ENCODE peak calls at places on chromosomes 5 and 9, in seven cellular contexts. G, X, V, L, O, B and F are unnamed samples.

GRCh38 chr5:143693691-143694252 is 118.2 kb upstream of the HMHB1 start:
- DNase-seq in V (no peak), O (peak), X (no peak), G (no peak), B (no peak), L (no peak), F (no peak)

GRCh38 chr5:13591621-13592020 is 352.9 kb downstream of the DNAH5 start:
- DNase-seq in B (no peak), O (no peak), V (no peak), X (peak), G (no peak), L (peak), F (no peak)

GRCh38 chr5:121962347-121962670 is 534 bp downstream of the SRFBP1 start:
- DNase-seq in O (no peak), B (no peak), V (no peak), X (no peak), L (no peak), G (no peak), F (no peak)

GRCh38 chr5:11941566-11941965 is 37.3 kb upstream of the CTNND2 start:
- DNase-seq in V (no peak), O (no peak), X (no peak), B (no peak), L (no peak), G (no peak), F (no peak)

GRCh38 chr5:55914141-55914413 is 62.9 kb downstream of the IL31RA start:
- DNase-seq in L (no peak), G (no peak), X (peak), B (no peak), V (no peak), O (no peak), F (no peak)

GRCh38 chr9:115232375-115232774 is 114.4 kb upstream of the TNC start:
- DNase-seq in X (no peak), O (no peak), B (no peak), G (no peak), V (no peak), L (no peak), F (no peak)

GRCh38 chr5:54313311-54314270 is 3.2 kb upstream of the ARL15 start:
- DNase-seq in X (peak), L (no peak), B (peak), O (no peak), V (no peak), G (no peak), F (no peak)

GRCh38 chr5:41695920-41696582 is 174.2 kb downstream of the OXCT1 start:
- DNase-seq in B (no peak), L (no peak), X (peak), O (no peak), V (no peak), G (no peak), F (no peak)

GRCh38 chr5:59673438-59674058 is 220.0 kb downstream of the PDE4D start:
- DNase-seq in V (no peak), L (peak), X (peak), G (no peak), B (no peak), O (peak), F (no peak)

GRCh38 chr5:41009228-41009627 is 61.9 kb downstream of the MROH2B start:
- DNase-seq in G (no peak), V (no peak), O (no peak), B (no peak), X (peak), L (peak), F (no peak)

GRCh38 chr5:59789197-59789596 is 104.3 kb downstream of the PDE4D start:
- DNase-seq in O (peak), V (no peak), X (peak), G (no peak), B (no peak), L (no peak), F (no peak)

GRCh38 chr5:84393969-84394368 is 9.3 kb upstream of the EDIL3 start:
- DNase-seq in O (no peak), G (no peak), X (peak), B (no peak), L (no peak), V (no peak), F (no peak)

GRCh38 chr5:139038618-139039305 is 159.4 kb downstream of the SIL1 start:
- DNase-seq in O (no peak), V (no peak), X (no peak), G (no peak), B (no peak), L (no peak), F (no peak)

GRCh38 chr9:80937646-80938045 is 751.7 kb downstream of the TLE1 start:
- DNase-seq in B (no peak), X (no peak), G (no peak), V (no peak), L (no peak), O (no peak), F (no peak)

GRCh38 chr5:147659166-147659929 is 123.2 kb downstream of the JAKMIP2 start:
- DNase-seq in L (no peak), V (no peak), B (no peak), O (no peak), X (no peak), G (no peak), F (no peak)

GRCh38 chr9:20835364-20836286 is 151.6 kb downstream of the FOCAD start:
- DNase-seq in B (no peak), L (no peak), X (peak), V (peak), G (no peak), O (peak), F (no peak)

GRCh38 chr9:109868722-109869121 is 88.7 kb downstream of the PALM2AKAP2 start:
- DNase-seq in L (no peak), G (no peak), V (no peak), B (no peak), O (no peak), X (no peak), F (no peak)

GRCh38 chr9:108053555-108054061 is 564.0 kb upstream of the KLF4 start:
- DNase-seq in X (peak), L (peak), B (peak), O (peak), V (no peak), G (peak), F (no peak)

GRCh38 chr9:121206516-121207370 is 5.1 kb upstream of the RAB14 start:
- DNase-seq in O (peak), V (no peak), G (no peak), X (peak), L (peak), B (no peak), F (no peak)

GRCh38 chr9:3908731-3909130 is 382.9 kb upstream of the RFX3 start:
- DNase-seq in L (no peak), B (no peak), O (no peak), V (no peak), X (no peak), G (no peak), F (no peak)

GRCh38 chr5:28714887-28715286 is 1676.5 kb upstream of the CDH9 start:
- DNase-seq in G (no peak), B (no peak), L (no peak), V (no peak), X (no peak), O (no peak), F (no peak)

GRCh38 chr5:5581080-5581479 is 158.6 kb downstream of the ICE1 start:
- DNase-seq in G (no peak), L (no peak), B (no peak), X (no peak), V (no peak), O (no peak), F (no peak)

DNA sequence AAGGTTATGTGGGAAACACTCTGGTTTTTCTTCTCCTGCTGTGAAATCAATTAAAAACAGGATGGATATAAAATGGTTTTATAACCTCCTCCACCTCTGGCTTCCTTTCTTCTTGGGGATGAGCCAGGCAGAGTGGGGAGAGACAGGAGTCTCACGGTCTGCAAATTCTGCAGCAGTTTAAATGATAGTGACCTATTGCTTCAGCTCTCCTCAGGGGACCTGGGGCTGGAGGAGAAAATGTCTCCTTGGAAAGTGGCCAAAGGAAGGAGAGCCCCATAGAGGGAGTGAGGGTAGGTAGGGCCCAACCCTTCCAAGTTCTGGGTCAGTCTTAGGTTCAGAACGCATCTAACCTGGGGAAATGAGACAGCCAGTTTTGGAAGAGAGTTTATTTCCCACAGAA is 118.8 kb downstream of the MTX3 start:
- DNase-seq in O (peak), X (peak), V (no peak), L (no peak), B (peak), G (no peak), F (no peak)
- TF ChIP-seq CTCF in O (no peak), X (no peak), V (no peak), L (no peak), B (no peak), G (no peak), F (no peak)

GRCh38 chr9:70963554-70963953 is 157.9 kb downstream of the TRPM3 start:
- DNase-seq in V (no peak), X (no peak), G (no peak), L (no peak), O (no peak), B (no peak), F (no peak)

GRCh38 chr9:70954607-70955143 is 166.7 kb downstream of the TRPM3 start:
- DNase-seq in L (no peak), B (no peak), V (no peak), O (no peak), G (no peak), X (no peak), F (peak)

GRCh38 chr9:70954126-70954525 is 167.3 kb downstream of the TRPM3 start:
- DNase-seq in B (no peak), L (peak), O (peak), X (peak), G (no peak), V (no peak), F (no peak)

GRCh38 chr9:70962761-70963445 is 158.5 kb downstream of the TRPM3 start:
- DNase-seq in B (no peak), V (no peak), G (no peak), L (no peak), O (peak), X (peak), F (no peak)

DNA sequence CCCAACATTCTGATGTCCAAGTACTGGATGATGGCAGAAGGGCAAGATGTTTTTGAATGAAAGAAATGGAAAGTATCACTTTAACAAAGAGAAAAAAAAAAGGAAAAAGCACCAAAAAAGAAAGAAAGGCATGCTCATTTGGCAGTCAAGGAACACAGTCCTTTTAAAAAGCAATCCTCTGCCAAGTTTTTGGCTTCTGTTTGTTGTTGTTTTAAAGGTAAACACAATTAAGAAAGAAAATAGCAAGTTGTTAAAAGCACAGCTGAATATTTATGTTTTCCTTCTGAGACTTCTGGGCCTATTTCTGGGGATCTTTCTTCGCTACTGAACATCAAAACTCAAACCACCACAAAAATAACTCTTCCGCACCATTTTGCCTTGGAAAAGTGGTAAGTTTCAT is 162.1 kb downstream of the TRPM3 start:
- DNase-seq in L (no peak), X (no peak), G (no peak), V (no peak), O (peak), B (no peak), F (no peak)
- TF ChIP-seq CTCF in L (no peak), X (no peak), G (no peak), V (no peak), O (no peak), B (no peak), F (no peak)

DNA sequence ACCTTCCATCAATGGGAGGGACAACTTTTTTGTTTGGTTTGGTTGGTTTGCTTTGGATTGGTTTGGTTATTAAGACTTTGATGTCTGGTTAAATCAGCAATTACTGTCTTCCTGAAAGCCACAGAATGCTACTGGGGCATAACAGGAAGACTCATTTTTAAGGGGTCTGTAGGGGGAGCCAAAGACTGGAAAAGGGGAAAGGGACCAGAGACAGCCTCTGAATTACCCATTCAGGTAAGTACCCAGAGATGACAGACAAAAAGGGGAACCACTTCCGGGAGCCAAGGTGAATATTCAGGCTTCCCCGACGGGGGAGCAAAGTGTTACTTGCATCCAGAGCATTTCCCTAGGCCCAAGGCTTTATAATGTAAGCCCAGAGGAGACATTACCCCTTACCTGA is 4.6 kb upstream of the FEM1C start:
- DNase-seq in B (no peak), O (no peak), V (no peak), X (peak), G (no peak), L (no peak), F (no peak)
- TF ChIP-seq CTCF in B (peak), O (peak), V (peak), X (peak), G (peak), L (peak), F (peak)

GRCh38 chr9:29289365-29289764 is 1716.1 kb upstream of the C9orf72 start:
- DNase-seq in L (no peak), B (no peak), V (no peak), O (no peak), X (no peak), G (no peak), F (no peak)

GRCh38 chr9:29290519-29290918 is 1717.2 kb upstream of the C9orf72 start:
- DNase-seq in B (no peak), V (no peak), O (no peak), L (no peak), G (no peak), X (no peak), F (no peak)

GRCh38 chr9:29285818-29286217 is 1712.5 kb upstream of the C9orf72 start:
- DNase-seq in X (peak), O (peak), V (no peak), G (no peak), B (no peak), L (no peak), F (no peak)
- TF ChIP-seq CTCF in X (peak), O (peak), V (no peak), G (no peak), B (no peak), L (peak), F (peak)

GRCh38 chr5:64333891-64334290 is 168.2 kb downstream of the RNF180 start:
- DNase-seq in X (no peak), V (no peak), B (no peak), O (no peak), L (no peak), G (no peak), F (no peak)
- TF ChIP-seq CTCF in X (no peak), V (no peak), B (no peak), O (no peak), L (no peak), G (no peak), F (no peak)

GRCh38 chr5:155471027-155471426 is 457.5 kb downstream of the KIF4B start:
- DNase-seq in O (no peak), V (no peak), X (no peak), L (no peak), G (no peak), B (no peak), F (no peak)
- TF ChIP-seq CTCF in O (no peak), V (no peak), X (no peak), L (no peak), G (no peak), B (no peak), F (no peak)

GRCh38 chr5:140118294-140118936 is 4.5 kb downstream of the PURA start:
- DNase-seq in G (no peak), L (no peak), X (peak), B (no peak), O (no peak), V (no peak), F (no peak)
- TF ChIP-seq CTCF in G (peak), L (no peak), X (no peak), B (peak), O (no peak), V (no peak), F (peak)

GRCh38 chr5:128380324-128380723 is 157.7 kb downstream of the FBN2 start:
- DNase-seq in V (no peak), L (no peak), G (no peak), O (no peak), X (no peak), B (no peak), F (no peak)
- TF ChIP-seq CTCF in V (no peak), L (no peak), G (no peak), O (no peak), X (no peak), B (no peak), F (no peak)

DNA sequence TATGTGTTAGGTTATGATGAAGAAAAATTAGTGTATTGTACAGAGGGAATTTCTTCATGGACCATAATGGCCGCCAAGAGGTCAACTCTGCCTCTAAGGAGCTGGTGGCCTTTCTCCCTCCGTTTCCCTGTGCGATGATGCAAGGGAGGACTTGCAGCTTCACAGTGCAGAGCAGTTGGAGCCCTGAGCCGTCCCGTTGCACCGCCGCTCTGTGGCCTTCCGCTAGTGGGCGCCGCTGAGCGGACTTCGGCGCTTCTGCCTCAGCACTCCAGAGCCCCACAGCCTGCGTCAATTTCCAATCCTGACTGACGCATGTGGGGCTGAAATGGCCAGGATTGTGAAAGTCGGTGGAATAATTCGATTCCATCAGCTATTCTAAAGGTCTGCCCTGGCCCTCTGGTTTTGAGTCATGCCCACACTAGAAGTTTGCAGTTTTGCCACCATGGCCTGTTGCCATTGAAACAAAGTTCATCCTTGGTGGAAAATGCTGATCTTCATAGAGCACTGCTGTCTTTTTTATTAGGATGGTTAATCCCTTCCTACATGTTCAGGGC is 22.7 kb upstream of the LECT2 start:
- DNase-seq in O (peak), L (no peak), V (peak), G (peak), X (no peak), B (peak), F (no peak)
- TF ChIP-seq CTCF in O (peak), L (peak), V (peak), G (peak), X (peak), B (peak), F (peak)

GRCh38 chr5:154199263-154199662 is 8.7 kb downstream of the GALNT10 start:
- DNase-seq in V (no peak), B (no peak), X (no peak), G (no peak), L (no peak), O (no peak), F (no peak)
- TF ChIP-seq CTCF in V (no peak), B (no peak), X (no peak), G (no peak), L (no peak), O (no peak), F (no peak)